ENCODE peak calls at places on chromosomes 6 and 20, in five cellular contexts. E, G, B, W and X are unnamed samples.
A peak's percentile ranks its signal among the peaks of the same experiment; 100 is the strongest.

GRCh38 chr20:8155229-8155628 is 23.2 kb downstream of the PLCB1 start:
- DNase-seq in W (no peak), G (no peak), B (no peak), E (no peak), X (no peak)

GRCh38 chr6:8139451-8139850 is 37.1 kb upstream of the EEF1E1 start:
- DNase-seq in B (no peak), E (no peak), W (no peak), G (no peak), X (no peak)

GRCh38 chr6:48037946-48038345 is 73.1 kb downstream of the PTCHD4 start:
- DNase-seq in E (no peak), G (no peak), B (no peak), W (no peak), X (no peak)

GRCh38 chr6:46407246-46407645 is 84.0 kb downstream of the RCAN2 start:
- DNase-seq in W (no peak), G (no peak), B (no peak), E (no peak), X (no peak)

GRCh38 chr6:15148356-15149058 is 97.4 kb upstream of the JARID2 start:
- DNase-seq in B (peak; percentile 25), E (no peak), W (no peak), G (no peak), X (no peak)

GRCh38 chr6:28876702-28877101 is 47.1 kb downstream of the TRIM27 start:
- DNase-seq in E (no peak), W (no peak), B (no peak), G (no peak), X (no peak)

GRCh38 chr6:24547243-24547642 is 52.5 kb downstream of the ALDH5A1 start:
- DNase-seq in W (no peak), G (no peak), E (no peak), B (peak; percentile 70), X (no peak)

GRCh38 chr6:46170357-46171289 is at the start of gene ENPP5:
- DNase-seq in G (peak; percentile 95), E (peak; percentile 50), W (peak; percentile 76), B (peak; percentile 41), X (no peak)

GRCh38 chr6:8110117-8110721 is 7.9 kb upstream of the EEF1E1 start:
- DNase-seq in E (no peak), B (no peak), G (no peak), W (no peak), X (no peak)